ENCODE peak calls at places on chromosomes 7 and 10, in five cellular contexts. T, J, E, F and G are unnamed samples. For H3K4me1, the result is how much of the 10 kb centered on the place peaks cover.

GRCh38 chr7:120502825-120503224 is 229.8 kb downstream of the KCND2 start:
- DNase-seq in T (no peak), J (no peak), E (no peak), F (no peak), G (no peak)

GRCh38 chr10:71754562-71754961 is 18.8 kb downstream of the VSIR start:
- DNase-seq in T (no peak), J (no peak), E (no peak), F (no peak), G (no peak)

GRCh38 chr10:98150544-98150943 is 16.1 kb downstream of the R3HCC1L start:
- DNase-seq in T (no peak), J (no peak), E (no peak), F (no peak), G (no peak)

GRCh38 chr10:1213252-1213651 is 157.1 kb downstream of the WDR37 start:
- DNase-seq in T (no peak), J (no peak), E (no peak), F (no peak), G (no peak)

GRCh38 chr10:80471009-80471408 is 16.9 kb downstream of the TSPAN14 start:
- DNase-seq in T (no peak), J (no peak), E (no peak), F (no peak), G (no peak)

GRCh38 chr7:132049462-132050304 is 493.3 kb upstream of the PODXL start:
- DNase-seq in T (peak), J (peak), E (no peak), F (no peak), G (peak)

GRCh38 chr7:82740246-82740848 is 296.8 kb upstream of the CACNA2D1 start:
- DNase-seq in T (peak), J (peak), E (no peak), F (no peak), G (peak)

GRCh38 chr7:37684927-37685326 is 1.4 kb downstream of the GPR141 start:
- DNase-seq in T (no peak), J (no peak), E (no peak), F (no peak), G (no peak)

GRCh38 chr7:1019789-1020610 is 24.3 kb upstream of the GPR146 start:
- DNase-seq in T (no peak), J (no peak), E (no peak), F (peak), G (no peak)

GRCh38 chr10:28241766-28242399 is 61.0 kb downstream of the MPP7 start:
- DNase-seq in T (no peak), J (peak), E (no peak), F (no peak), G (peak)

GRCh38 chr7:112150823-112151641 is 55.2 kb downstream of the DOCK4 start:
- DNase-seq in T (no peak), J (no peak), E (no peak), F (no peak), G (no peak)

GRCh38 chr7:40324889-40325288 is 190.1 kb downstream of the SUGCT start:
- DNase-seq in T (no peak), J (no peak), E (no peak), F (no peak), G (no peak)

GRCh38 chr10:98446121-98446655 is 547 bp downstream of the HPS1 start:
- DNase-seq in T (peak), J (no peak), E (no peak), F (peak), G (peak)

GRCh38 chr7:12747687-12748306 is 60.4 kb downstream of the ARL4A start:
- DNase-seq in T (no peak), J (no peak), E (no peak), F (no peak), G (no peak)

GRCh38 chr7:25148772-25149575 is 23.9 kb upstream of the CYCS start:
- DNase-seq in T (no peak), J (no peak), E (no peak), F (no peak), G (no peak)

GRCh38 chr7:25149844-25150243 is 24.8 kb upstream of the CYCS start:
- DNase-seq in T (no peak), J (no peak), E (no peak), F (no peak), G (no peak)
- H3K4me1 ChIP-seq in T (under half), J (under half), E (under half), F (under half), G (under half)

GRCh38 chr10:22791655-22792054 is 77.3 kb upstream of the PIP4K2A start:
- DNase-seq in T (no peak), J (no peak), E (no peak), F (no peak), G (no peak)
- TF ChIP-seq POLR2A in T (no peak), J (no peak), E (no peak), F (no peak), G (no peak)

GRCh38 chr7:96284240-96284639 is 37.7 kb downstream of the SLC25A13 start:
- DNase-seq in T (no peak), J (no peak), E (no peak), F (no peak), G (no peak)
- H3K4me1 ChIP-seq in T (under half), J (under half), E (under half), F (under half), G (under half)

DNA sequence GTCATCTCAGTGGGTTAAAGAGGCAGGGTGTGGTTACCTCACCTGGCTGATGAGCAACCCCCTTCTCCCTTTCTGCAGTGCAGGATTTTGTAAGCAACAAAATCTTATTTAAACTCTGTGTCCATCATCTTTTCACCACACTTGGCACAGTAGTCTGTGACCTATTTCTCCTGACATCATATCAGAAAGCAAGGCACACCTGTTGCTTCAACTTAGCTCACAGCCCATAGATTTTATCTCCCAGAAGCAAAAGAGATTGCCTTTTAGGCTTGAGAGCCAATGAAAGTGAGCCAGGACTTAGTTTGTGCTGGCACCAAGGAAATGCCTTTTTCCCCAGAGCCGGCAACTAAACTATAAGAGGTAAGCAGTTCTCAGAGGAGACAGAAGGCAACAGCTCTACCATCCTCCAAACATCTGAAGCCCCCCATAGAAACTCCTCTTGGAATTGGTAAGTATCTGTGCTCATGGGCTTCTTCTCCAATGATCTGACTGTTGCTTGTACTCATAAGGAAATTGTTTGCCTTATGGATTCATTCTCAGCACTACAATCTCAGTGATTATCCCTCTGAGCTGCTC is at the start of gene ACSM6:
- DNase-seq in T (peak), J (no peak), E (no peak), F (no peak), G (no peak)
- TF ChIP-seq POLR2A in T (no peak), J (no peak), E (no peak), F (no peak), G (no peak)

GRCh38 chr10:14556285-14556956 is 218.3 kb downstream of the FAM107B start:
- DNase-seq in T (no peak), J (peak), E (no peak), F (no peak), G (peak)
- H3K4me1 ChIP-seq in T (half or more), J (half or more), E (under half), F (under half), G (under half)

GRCh38 chr7:138000081-138000701 is 1.7 kb downstream of the CREB3L2 start:
- DNase-seq in T (peak), J (peak), E (peak), F (peak), G (peak)
- TF ChIP-seq POLR2A in T (no peak), J (no peak), E (peak), F (no peak), G (peak)

GRCh38 chr10:112958275-112958995 is 8.4 kb downstream of the TCF7L2 start:
- DNase-seq in T (no peak), J (no peak), E (no peak), F (no peak), G (no peak)
- H3K4me1 ChIP-seq in T (half or more), J (half or more), E (under half), F (under half), G (half or more)